ENCODE peak calls at places on chromosomes 2 and 18, in four cellular contexts. One of them, this sample, is unnamed.

GRCh38 chr2:11387100-11387390 is 42.6 kb upstream of the ROCK2 start:
- DNase-seq in EL: no peak
- DNase-seq in neural crest cell: no peak
- DNase-seq in left colon: peak
- DNase-seq in this sample: no peak

GRCh38 chr18:47817017-47817911 is 113.2 kb downstream of the SMAD2 start:
- DNase-seq in EL: no peak
- DNase-seq in neural crest cell: no peak
- DNase-seq in left colon: no peak
- DNase-seq in this sample: no peak

GRCh38 chr2:118032169-118033013 is 18.5 kb upstream of the CCDC93 start:
- DNase-seq in EL: peak
- DNase-seq in neural crest cell: peak
- DNase-seq in left colon: peak
- DNase-seq in this sample: no peak

GRCh38 chr2:112958428-112959108 is 19.2 kb upstream of the IL36G start:
- DNase-seq in EL: peak
- DNase-seq in neural crest cell: peak
- DNase-seq in left colon: peak
- DNase-seq in this sample: no peak

GRCh38 chr18:12657048-12657848 is 659 bp downstream of the SPIRE1 start:
- DNase-seq in EL: peak
- DNase-seq in neural crest cell: peak
- DNase-seq in left colon: peak
- DNase-seq in this sample: no peak

GRCh38 chr2:182784777-182785176 is 68.7 kb downstream of the DNAJC10 start:
- DNase-seq in EL: peak
- DNase-seq in neural crest cell: no peak
- DNase-seq in left colon: no peak
- DNase-seq in this sample: no peak

GRCh38 chr2:225814554-225814953 is 415.0 kb downstream of the NYAP2 start:
- DNase-seq in EL: no peak
- DNase-seq in neural crest cell: no peak
- DNase-seq in left colon: no peak
- DNase-seq in this sample: no peak

GRCh38 chr18:22542400-22542835 is 124.7 kb upstream of the CTAGE1 start:
- DNase-seq in EL: peak
- DNase-seq in neural crest cell: no peak
- DNase-seq in left colon: no peak
- DNase-seq in this sample: no peak

GRCh38 chr2:196170202-196170680 is 1.1 kb downstream of the STK17B start:
- DNase-seq in EL: peak
- DNase-seq in neural crest cell: no peak
- DNase-seq in left colon: peak
- DNase-seq in this sample: no peak

GRCh38 chr2:71882236-71882946 is 265.3 kb downstream of the CYP26B1 start:
- DNase-seq in EL: no peak
- DNase-seq in neural crest cell: no peak
- DNase-seq in left colon: no peak
- DNase-seq in this sample: no peak

GRCh38 chr2:10765461-10765860 is 44.0 kb downstream of the ATP6V1C2 start:
- DNase-seq in EL: no peak
- DNase-seq in neural crest cell: no peak
- DNase-seq in left colon: peak
- DNase-seq in this sample: no peak

GRCh38 chr18:58158008-58158407 is 114.0 kb downstream of the NEDD4L start:
- DNase-seq in EL: peak
- DNase-seq in neural crest cell: no peak
- DNase-seq in left colon: no peak
- DNase-seq in this sample: no peak

GRCh38 chr2:43083278-43083677 is 143.1 kb downstream of the ZFP36L2 start:
- DNase-seq in EL: no peak
- DNase-seq in neural crest cell: no peak
- DNase-seq in left colon: no peak
- DNase-seq in this sample: no peak

GRCh38 chr2:7881038-7881437 is 800.8 kb upstream of the ID2 start:
- DNase-seq in EL: no peak
- DNase-seq in neural crest cell: no peak
- DNase-seq in left colon: no peak
- DNase-seq in this sample: no peak

GRCh38 chr2:237556773-237557632 is 9.4 kb upstream of the PRLH start:
- DNase-seq in EL: no peak
- DNase-seq in neural crest cell: no peak
- DNase-seq in left colon: no peak
- DNase-seq in this sample: no peak